ENCODE peak calls at places on chromosomes 12 and 14, in ten cellular contexts. Q, M, Z, K, Y, O, G, V, N and D are unnamed samples.

GRCh38 chr14:80275208-80275850 is 64.0 kb upstream of the DIO2 start:
- DNase-seq in K (no peak), V (peak), Z (no peak), M (no peak), Y (no peak), O (no peak), G (peak), N (no peak), Q (no peak), D (no peak)

GRCh38 chr14:22888662-22889061 is 5.6 kb downstream of the REM2 start:
- DNase-seq in Z (no peak), V (no peak), K (no peak), N (no peak), Q (no peak), O (no peak), M (no peak), G (no peak), Y (no peak), D (no peak)

GRCh38 chr14:101929946-101930345 is 34.4 kb upstream of the DYNC1H1 start:
- DNase-seq in N (no peak), V (no peak), K (no peak), Q (no peak), Z (no peak), G (no peak), O (no peak), M (no peak), Y (no peak), D (no peak)

GRCh38 chr12:127336416-127336815 is 930.6 kb upstream of the TMEM132C start:
- DNase-seq in Y (no peak), K (no peak), V (no peak), G (no peak), O (no peak), Z (no peak), M (no peak), N (no peak), Q (no peak), D (no peak)

GRCh38 chr12:110012137-110012536 is 12.9 kb downstream of the ANKRD13A start:
- DNase-seq in O (no peak), K (no peak), N (no peak), Z (no peak), Y (no peak), M (no peak), Q (no peak), V (no peak), G (no peak), D (no peak)

GRCh38 chr14:103624860-103625259 is 4.2 kb upstream of the KLC1 start:
- DNase-seq in O (peak), K (no peak), Q (peak), Z (peak), V (peak), N (peak), Y (peak), G (peak), M (peak), D (no peak)

GRCh38 chr14:105439710-105440553 is 20.3 kb downstream of the MTA1 start:
- DNase-seq in N (no peak), G (no peak), M (no peak), Z (no peak), Y (no peak), O (peak), V (no peak), K (no peak), Q (no peak), D (no peak)

GRCh38 chr14:54299393-54300363 is 97.1 kb upstream of the CDKN3 start:
- DNase-seq in G (peak), Y (no peak), Q (no peak), O (no peak), V (no peak), N (no peak), M (no peak), Z (no peak), K (no peak), D (no peak)

GRCh38 chr12:121061831-121062230 is 22.8 kb upstream of the OASL start:
- DNase-seq in N (peak), M (no peak), Q (no peak), K (no peak), Z (no peak), G (peak), O (no peak), V (peak), Y (peak), D (no peak)

GRCh38 chr14:76473381-76474263 is 97.7 kb downstream of the ESRRB start:
- DNase-seq in M (no peak), V (no peak), Y (no peak), N (no peak), Q (no peak), Z (peak), O (peak), K (peak), G (peak), D (no peak)

GRCh38 chr14:56801920-56802319 is 8.4 kb downstream of the OTX2 start:
- DNase-seq in N (no peak), K (no peak), Y (no peak), V (no peak), Z (no peak), Q (no peak), G (no peak), M (no peak), O (no peak), D (no peak)

GRCh38 chr12:84131076-84131475 is 781.5 kb downstream of the SLC6A15 start:
- DNase-seq in G (peak), Q (no peak), Y (no peak), Z (no peak), M (no peak), N (peak), O (no peak), K (no peak), V (peak), D (no peak)

GRCh38 chr12:40336573-40337199 is 111.9 kb downstream of the LRRK2 start:
- DNase-seq in V (peak), N (peak), Y (no peak), Q (no peak), O (no peak), K (no peak), Z (no peak), M (no peak), G (peak), D (no peak)

GRCh38 chr14:50783542-50783941 is 47.4 kb downstream of the NIN start:
- DNase-seq in N (no peak), K (no peak), Q (no peak), Y (no peak), Z (no peak), M (no peak), O (peak), V (no peak), G (no peak), D (no peak)

GRCh38 chr12:65786041-65786440 is 38.2 kb upstream of the HMGA2 start:
- DNase-seq in K (no peak), Z (no peak), Q (no peak), O (no peak), Y (no peak), M (no peak), V (no peak), G (no peak), N (no peak), D (no peak)

GRCh38 chr12:59858508-59858907 is 262.7 kb downstream of the SLC16A7 start:
- DNase-seq in G (no peak), V (no peak), O (no peak), Z (no peak), Y (no peak), M (no peak), K (no peak), N (no peak), Q (no peak), D (no peak)

GRCh38 chr12:93707836-93708235 is 30.7 kb downstream of the CRADD start:
- DNase-seq in Z (no peak), Q (no peak), M (no peak), Y (peak), G (peak), K (no peak), O (no peak), V (peak), N (peak), D (no peak)

GRCh38 chr12:57489157-57489641 is 1.3 kb downstream of the MARS1 start:
- DNase-seq in V (peak), G (peak), Z (no peak), O (peak), N (no peak), Q (no peak), K (no peak), M (no peak), Y (no peak), D (no peak)

GRCh38 chr12:100346660-100347059 is 10.2 kb upstream of the SLC17A8 start:
- DNase-seq in M (no peak), G (peak), V (no peak), K (no peak), Y (no peak), O (no peak), Q (no peak), Z (no peak), N (peak), D (no peak)

GRCh38 chr14:105300542-105301102 is at the start of gene BRF1:
- DNase-seq in N (peak), G (peak), Q (peak), K (peak), Y (peak), O (peak), M (peak), V (peak), Z (peak), D (no peak)

GRCh38 chr12:51868821-51869489 is 18.9 kb upstream of the ANKRD33 start:
- DNase-seq in V (peak), Z (no peak), Q (no peak), N (no peak), G (no peak), M (no peak), O (peak), K (peak), Y (no peak), D (no peak)

GRCh38 chr12:67025543-67026114 is 243.5 kb upstream of the CAND1 start:
- DNase-seq in Q (no peak), K (peak), V (peak), Y (no peak), O (peak), Z (peak), N (peak), G (no peak), M (peak), D (no peak)

GRCh38 chr12:56224102-56224701 is at the start of gene NABP2:
- DNase-seq in Y (peak), G (peak), M (peak), Z (peak), O (peak), V (peak), K (peak), Q (peak), N (peak), D (peak)

GRCh38 chr12:105983622-105984325 is 155.0 kb downstream of the NUAK1 start:
- DNase-seq in N (peak), K (no peak), Q (no peak), V (peak), M (no peak), Z (no peak), O (no peak), Y (no peak), G (peak), D (no peak)

GRCh38 chr14:64721391-64721791 is 17.2 kb downstream of the PLEKHG3 start:
- DNase-seq in V (peak), Z (peak), G (peak), N (no peak), Q (peak), K (no peak), Y (no peak), O (no peak), M (peak), D (no peak)

GRCh38 chr12:4217091-4217490 is 56.5 kb upstream of the CCND2 start:
- DNase-seq in N (no peak), V (no peak), Y (no peak), M (no peak), Z (no peak), O (no peak), G (no peak), K (peak), Q (no peak), D (no peak)

GRCh38 chr14:63470877-63471565 is 72.2 kb downstream of the PPP2R5E start:
- DNase-seq in Y (peak), K (no peak), M (no peak), G (peak), O (no peak), Z (no peak), Q (no peak), N (peak), V (peak), D (no peak)

GRCh38 chr12:92608418-92609091 is 94.2 kb upstream of the PLEKHG7 start:
- DNase-seq in Z (no peak), Q (no peak), M (no peak), K (no peak), V (peak), N (peak), Y (peak), O (no peak), G (peak), D (peak)

GRCh38 chr12:51390457-51391046 is 654 bp downstream of the GALNT6 start:
- DNase-seq in G (no peak), V (no peak), N (peak), K (no peak), Z (no peak), M (no peak), Q (no peak), O (no peak), Y (no peak), D (no peak)

GRCh38 chr12:55925870-55926737 is 1.6 kb downstream of the PYM1 start:
- DNase-seq in Q (no peak), K (no peak), Y (peak), G (no peak), O (no peak), Z (no peak), N (no peak), V (no peak), M (no peak), D (no peak)

GRCh38 chr12:67364228-67364627 is 95.1 kb downstream of the CAND1 start:
- DNase-seq in K (no peak), Q (no peak), Y (no peak), O (no peak), V (no peak), M (no peak), Z (no peak), G (no peak), N (no peak), D (no peak)

GRCh38 chr12:88490425-88490824 is 89.8 kb downstream of the KITLG start:
- DNase-seq in Y (no peak), O (no peak), K (no peak), Q (no peak), N (no peak), G (no peak), M (no peak), Z (no peak), V (no peak), D (no peak)

GRCh38 chr12:65500121-65500846 is 221.8 kb downstream of the MSRB3 start:
- DNase-seq in M (no peak), Y (peak), Z (no peak), N (peak), Q (no peak), G (peak), K (no peak), O (no peak), V (peak), D (no peak)

GRCh38 chr12:111578276-111578970 is 20.7 kb downstream of the ATXN2 start:
- DNase-seq in K (no peak), Q (no peak), N (peak), G (peak), Z (no peak), Y (no peak), O (no peak), M (no peak), V (peak), D (no peak)

GRCh38 chr12:56078427-56078826 is 1.5 kb upstream of the ERBB3 start:
- DNase-seq in Z (no peak), O (no peak), Y (no peak), K (no peak), G (no peak), N (no peak), V (no peak), Q (no peak), M (no peak), D (no peak)

GRCh38 chr14:91352696-91353692 is 64.6 kb downstream of the CCDC88C start:
- DNase-seq in M (no peak), O (no peak), Z (no peak), V (no peak), N (no peak), Q (no peak), G (no peak), K (no peak), Y (no peak), D (no peak)
- H3K4me3 ChIP-seq in M (no peak), O (no peak), Z (no peak), V (no peak), N (no peak), Q (no peak), G (no peak), K (no peak), Y (no peak), D (no peak)

GRCh38 chr12:52993558-52993869 is 12.7 kb upstream of the EIF4B start:
- DNase-seq in Z (no peak), O (no peak), G (no peak), N (no peak), M (no peak), K (no peak), Q (no peak), Y (no peak), V (no peak), D (no peak)
- H3K4me3 ChIP-seq in Z (no peak), O (no peak), G (no peak), N (no peak), M (no peak), K (no peak), Q (no peak), Y (no peak), V (no peak), D (no peak)

DNA sequence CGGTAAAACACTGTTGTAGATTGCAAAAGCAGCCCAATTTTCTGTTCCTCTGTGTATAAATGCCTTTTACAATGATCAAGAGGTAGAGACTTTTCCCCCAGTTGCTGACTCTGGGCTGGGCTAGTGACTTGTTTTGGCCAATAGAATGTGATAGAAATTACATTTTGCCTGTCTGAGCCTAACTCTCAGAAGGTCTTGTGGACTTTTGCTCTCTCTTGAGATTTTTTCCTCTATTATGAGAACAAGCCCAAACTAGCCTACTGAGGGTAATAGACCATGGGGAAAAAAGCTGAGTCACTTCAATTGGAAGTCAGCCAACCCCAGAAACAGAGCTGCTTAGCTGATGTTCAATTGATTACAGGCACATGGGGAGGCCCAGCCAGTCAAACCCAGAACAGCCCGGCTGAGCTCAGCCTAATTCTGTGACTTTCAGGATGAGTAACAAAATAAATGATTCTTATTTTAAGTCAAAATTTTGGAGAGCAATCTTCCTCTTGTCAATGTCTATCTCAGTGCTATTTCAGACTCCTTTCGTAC is 61.4 kb downstream of the MYF5 start:
- DNase-seq in V (peak), Z (peak), G (peak), K (no peak), O (no peak), N (peak), M (peak), Y (peak), Q (peak), D (no peak)
- H3K4me3 ChIP-seq in V (no peak), Z (no peak), G (no peak), K (no peak), O (no peak), N (no peak), M (no peak), Y (no peak), Q (no peak), D (no peak)

GRCh38 chr12:114682101-114682919 is 1.7 kb downstream of the TBX3 start:
- DNase-seq in Y (no peak), O (no peak), N (peak), Z (no peak), K (no peak), V (no peak), G (no peak), Q (no peak), M (no peak), D (no peak)
- H3K4me3 ChIP-seq in Y (peak), O (peak), N (peak), Z (peak), K (no peak), V (no peak), G (peak), Q (peak), M (no peak), D (peak)

GRCh38 chr12:114447799-114448617 is 42.1 kb upstream of the TBX5 start:
- DNase-seq in Y (no peak), G (no peak), O (no peak), N (no peak), Q (no peak), V (no peak), M (no peak), K (no peak), Z (no peak), D (no peak)
- H3K4me3 ChIP-seq in Y (no peak), G (no peak), O (no peak), N (no peak), Q (no peak), V (no peak), M (no peak), K (no peak), Z (no peak), D (no peak)

GRCh38 chr12:32504626-32505025 is 105.3 kb downstream of the FGD4 start:
- DNase-seq in M (no peak), V (no peak), N (no peak), Q (no peak), G (peak), Z (no peak), Y (no peak), O (no peak), K (no peak), D (no peak)
- H3K4me3 ChIP-seq in M (no peak), V (no peak), N (no peak), Q (no peak), G (no peak), Z (no peak), Y (no peak), O (no peak), K (no peak), D (no peak)

GRCh38 chr12:188910-189621 is 24.9 kb downstream of the SLC6A12 start:
- DNase-seq in G (peak), Y (no peak), Z (peak), N (peak), O (peak), K (peak), V (peak), M (peak), Q (no peak), D (no peak)
- H3K4me3 ChIP-seq in G (peak), Y (no peak), Z (peak), N (peak), O (no peak), K (peak), V (peak), M (no peak), Q (peak), D (peak)

GRCh38 chr12:6278439-6279255 is 31.8 kb upstream of the PLEKHG6 start:
- DNase-seq in G (peak), Y (no peak), M (peak), V (peak), Q (peak), O (peak), Z (peak), N (peak), K (peak), D (no peak)
- H3K4me3 ChIP-seq in G (peak), Y (peak), M (no peak), V (peak), Q (peak), O (peak), Z (peak), N (peak), K (peak), D (peak)

DNA sequence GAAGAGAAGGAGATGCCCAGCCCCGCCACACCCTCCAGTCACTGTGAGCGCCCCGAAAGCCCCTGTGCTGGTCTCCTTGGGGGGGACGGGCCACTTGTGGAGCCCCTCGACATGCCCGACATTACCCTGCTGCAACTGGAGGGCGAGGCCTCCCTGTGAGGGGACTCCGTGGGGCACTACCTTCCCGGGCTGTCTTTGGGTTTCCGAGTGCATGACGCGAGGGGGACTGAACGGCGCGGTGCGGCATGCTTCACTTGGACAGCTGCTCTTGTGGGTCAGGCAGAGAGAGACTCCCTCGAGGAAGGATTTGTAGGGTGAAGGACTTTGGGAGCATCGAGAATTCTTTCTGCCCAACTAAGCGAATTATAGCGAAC is 1.1 kb downstream of the CCDC184 start:
- DNase-seq in Y (no peak), G (no peak), O (no peak), V (no peak), N (no peak), K (no peak), Z (no peak), M (no peak), Q (no peak), D (no peak)
- H3K4me3 ChIP-seq in Y (no peak), G (peak), O (no peak), V (no peak), N (no peak), K (peak), Z (peak), M (no peak), Q (peak), D (no peak)